ENCODE peak calls at places on chromosomes 5 and 9, in seven cellular contexts. One of them, this sample, is unnamed.

GRCh38 chr5:43354774-43355173 is 41.6 kb upstream of the HMGCS1 start:
- DNase-seq in MM.1S: no peak
- DNase-seq in AG09319: no peak
- DNase-seq in CD4-positive, alpha-beta T cell: no peak
- DNase-seq in GM12878: no peak
- DNase-seq in glutamatergic neuron: no peak
- DNase-seq in RWPE1: no peak
- DNase-seq in this sample: no peak

GRCh38 chr5:11902304-11902703 is 1.9 kb downstream of the CTNND2 start:
- DNase-seq in MM.1S: no peak
- DNase-seq in AG09319: no peak
- DNase-seq in CD4-positive, alpha-beta T cell: no peak
- DNase-seq in GM12878: no peak
- DNase-seq in glutamatergic neuron: no peak
- DNase-seq in RWPE1: no peak
- DNase-seq in this sample: no peak

GRCh38 chr5:136064510-136064909 is 35.7 kb downstream of the TGFBI start:
- DNase-seq in MM.1S: no peak
- DNase-seq in AG09319: no peak
- DNase-seq in CD4-positive, alpha-beta T cell: no peak
- DNase-seq in GM12878: no peak
- DNase-seq in glutamatergic neuron: no peak
- DNase-seq in RWPE1: no peak
- DNase-seq in this sample: no peak

GRCh38 chr5:112492291-112492690 is 73.2 kb upstream of the EPB41L4A start:
- DNase-seq in MM.1S: peak; percentile 75
- DNase-seq in AG09319: no peak
- DNase-seq in CD4-positive, alpha-beta T cell: no peak
- DNase-seq in GM12878: peak; percentile 12
- DNase-seq in glutamatergic neuron: peak; percentile 68
- DNase-seq in RWPE1: peak; percentile 76
- DNase-seq in this sample: peak; percentile 40

GRCh38 chr5:140631063-140631462 is 1.9 kb downstream of the CD14 start:
- DNase-seq in MM.1S: no peak
- DNase-seq in AG09319: no peak
- DNase-seq in CD4-positive, alpha-beta T cell: no peak
- DNase-seq in GM12878: no peak
- DNase-seq in glutamatergic neuron: no peak
- DNase-seq in RWPE1: no peak
- DNase-seq in this sample: no peak

GRCh38 chr9:98074119-98074990 is 17.8 kb downstream of the NANS start:
- DNase-seq in MM.1S: peak; percentile 29
- DNase-seq in AG09319: no peak
- DNase-seq in CD4-positive, alpha-beta T cell: peak; percentile 48
- DNase-seq in GM12878: no peak
- DNase-seq in glutamatergic neuron: peak; percentile 85
- DNase-seq in RWPE1: peak; percentile 85
- DNase-seq in this sample: peak; percentile 77

GRCh38 chr5:96254980-96255681 is 177.9 kb downstream of the PCSK1 start:
- DNase-seq in MM.1S: no peak
- DNase-seq in AG09319: peak; percentile 91
- DNase-seq in CD4-positive, alpha-beta T cell: no peak
- DNase-seq in GM12878: no peak
- DNase-seq in glutamatergic neuron: no peak
- DNase-seq in RWPE1: peak; percentile 66
- DNase-seq in this sample: no peak

GRCh38 chr5:132446621-132447020 is 44.0 kb downstream of the IRF1 start:
- DNase-seq in MM.1S: no peak
- DNase-seq in AG09319: peak; percentile 76
- DNase-seq in CD4-positive, alpha-beta T cell: no peak
- DNase-seq in GM12878: no peak
- DNase-seq in glutamatergic neuron: no peak
- DNase-seq in RWPE1: no peak
- DNase-seq in this sample: no peak

GRCh38 chr5:151570058-151570457 is 21.1 kb downstream of the FAT2 start:
- DNase-seq in MM.1S: no peak
- DNase-seq in AG09319: no peak
- DNase-seq in CD4-positive, alpha-beta T cell: no peak
- DNase-seq in GM12878: no peak
- DNase-seq in glutamatergic neuron: no peak
- DNase-seq in RWPE1: peak; percentile 87
- DNase-seq in this sample: no peak

GRCh38 chr9:136978865-136979544 is 1.7 kb downstream of the PTGDS start:
- DNase-seq in MM.1S: no peak
- DNase-seq in AG09319: no peak
- DNase-seq in CD4-positive, alpha-beta T cell: no peak
- DNase-seq in GM12878: no peak
- DNase-seq in glutamatergic neuron: no peak
- DNase-seq in RWPE1: no peak
- DNase-seq in this sample: no peak

GRCh38 chr5:33398501-33398900 is 42.3 kb upstream of the TARS1 start:
- DNase-seq in MM.1S: no peak
- DNase-seq in AG09319: no peak
- DNase-seq in CD4-positive, alpha-beta T cell: no peak
- DNase-seq in GM12878: no peak
- DNase-seq in glutamatergic neuron: no peak
- DNase-seq in RWPE1: no peak
- DNase-seq in this sample: no peak

GRCh38 chr5:4295663-4296339 is 700.2 kb downstream of the IRX1 start:
- DNase-seq in MM.1S: no peak
- DNase-seq in AG09319: no peak
- DNase-seq in CD4-positive, alpha-beta T cell: no peak
- DNase-seq in GM12878: no peak
- DNase-seq in glutamatergic neuron: peak; percentile 63
- DNase-seq in RWPE1: no peak
- DNase-seq in this sample: no peak

GRCh38 chr9:127976498-127976897 is 4.3 kb downstream of the EEIG1 start:
- DNase-seq in MM.1S: no peak
- DNase-seq in AG09319: no peak
- DNase-seq in CD4-positive, alpha-beta T cell: peak; percentile 67
- DNase-seq in GM12878: no peak
- DNase-seq in glutamatergic neuron: no peak
- DNase-seq in RWPE1: no peak
- DNase-seq in this sample: no peak

GRCh38 chr5:139637438-139638089 is 10.6 kb upstream of the CXXC5 start:
- DNase-seq in MM.1S: peak; percentile 83
- DNase-seq in AG09319: no peak
- DNase-seq in CD4-positive, alpha-beta T cell: no peak
- DNase-seq in GM12878: no peak
- DNase-seq in glutamatergic neuron: peak; percentile 94
- DNase-seq in RWPE1: no peak
- DNase-seq in this sample: peak; percentile 88

GRCh38 chr5:1793301-1793740 is 6.3 kb downstream of the MRPL36 start:
- DNase-seq in MM.1S: peak; percentile 17
- DNase-seq in AG09319: no peak
- DNase-seq in CD4-positive, alpha-beta T cell: no peak
- DNase-seq in GM12878: no peak
- DNase-seq in glutamatergic neuron: no peak
- DNase-seq in RWPE1: no peak
- DNase-seq in this sample: no peak

GRCh38 chr5:176985516-176985915 is 21.1 kb downstream of the UIMC1 start:
- DNase-seq in MM.1S: peak; percentile 64
- DNase-seq in AG09319: no peak
- DNase-seq in CD4-positive, alpha-beta T cell: peak; percentile 38
- DNase-seq in GM12878: no peak
- DNase-seq in glutamatergic neuron: no peak
- DNase-seq in RWPE1: no peak
- DNase-seq in this sample: no peak

GRCh38 chr5:155126573-155126972 is 113.0 kb downstream of the KIF4B start:
- DNase-seq in MM.1S: no peak
- DNase-seq in AG09319: no peak
- DNase-seq in CD4-positive, alpha-beta T cell: no peak
- DNase-seq in GM12878: no peak
- DNase-seq in glutamatergic neuron: no peak
- DNase-seq in RWPE1: no peak
- DNase-seq in this sample: no peak

GRCh38 chr5:133890308-133890707 is 78.1 kb downstream of the C5orf15 start:
- DNase-seq in MM.1S: no peak
- DNase-seq in AG09319: no peak
- DNase-seq in CD4-positive, alpha-beta T cell: no peak
- DNase-seq in GM12878: no peak
- DNase-seq in glutamatergic neuron: no peak
- DNase-seq in RWPE1: no peak
- DNase-seq in this sample: no peak

DNA sequence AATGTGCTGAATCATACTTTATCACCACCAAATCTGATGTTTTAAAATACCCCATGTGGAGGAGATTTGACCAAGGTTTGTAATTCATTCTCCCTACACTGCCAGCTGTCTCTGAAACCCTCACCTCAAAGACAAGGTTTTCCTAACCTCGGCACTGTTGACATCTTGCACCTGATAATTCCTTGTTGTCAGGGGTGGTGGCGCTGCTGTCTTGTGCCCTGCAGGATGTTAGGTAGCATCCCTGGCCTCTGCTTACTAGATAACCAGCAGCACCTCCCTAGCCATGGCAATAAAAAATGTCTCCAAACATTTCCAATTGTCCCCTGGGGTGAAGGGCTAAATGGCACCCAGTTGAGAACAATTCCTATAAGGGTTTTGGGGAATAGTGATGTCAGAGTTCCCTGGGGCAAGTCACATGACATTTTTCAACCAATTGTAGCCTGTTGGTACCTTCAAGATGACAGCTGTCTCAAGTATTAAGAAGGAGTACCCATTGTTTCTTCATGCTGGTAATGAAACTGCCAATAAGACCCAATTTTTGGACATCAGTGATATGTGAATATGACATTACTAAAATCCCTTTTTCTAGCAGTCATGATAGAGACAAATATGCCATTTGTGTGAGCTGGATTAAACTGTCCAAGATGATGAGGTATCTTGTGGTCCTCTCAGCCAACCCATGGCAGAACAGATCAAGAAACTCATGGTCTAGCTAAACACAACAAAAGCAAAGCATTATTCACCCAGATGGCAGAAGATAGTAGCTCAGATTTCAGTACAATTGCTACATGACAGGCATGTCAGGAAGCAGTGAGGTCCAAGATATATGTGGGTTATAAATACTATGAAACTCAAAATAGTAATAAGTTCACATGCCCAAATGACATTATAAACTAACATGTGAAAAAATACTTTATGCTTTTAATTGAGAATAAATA is 160.7 kb upstream of the PLCXD3 start:
- DNase-seq in MM.1S: no peak
- DNase-seq in AG09319: no peak
- DNase-seq in CD4-positive, alpha-beta T cell: no peak
- DNase-seq in GM12878: no peak
- DNase-seq in glutamatergic neuron: no peak
- DNase-seq in RWPE1: no peak
- DNase-seq in this sample: no peak
- TF ChIP-seq CTCF in MM.1S: no peak
- TF ChIP-seq CTCF in AG09319: no peak
- TF ChIP-seq CTCF in CD4-positive, alpha-beta T cell: no peak
- TF ChIP-seq CTCF in GM12878: no peak
- TF ChIP-seq CTCF in glutamatergic neuron: no peak
- TF ChIP-seq CTCF in RWPE1: no peak
- TF ChIP-seq CTCF in this sample: no peak

GRCh38 chr5:76403963-76404693 is 1.0 kb downstream of the IQGAP2 start:
- DNase-seq in MM.1S: peak; percentile 75
- DNase-seq in AG09319: no peak
- DNase-seq in CD4-positive, alpha-beta T cell: peak; percentile 78
- DNase-seq in GM12878: peak; percentile 60
- DNase-seq in glutamatergic neuron: peak; percentile 20
- DNase-seq in RWPE1: no peak
- DNase-seq in this sample: peak; percentile 60
- TF ChIP-seq CTCF in MM.1S: no peak
- TF ChIP-seq CTCF in AG09319: no peak
- TF ChIP-seq CTCF in CD4-positive, alpha-beta T cell: no peak
- TF ChIP-seq CTCF in GM12878: no peak
- TF ChIP-seq CTCF in glutamatergic neuron: no peak
- TF ChIP-seq CTCF in RWPE1: no peak
- TF ChIP-seq CTCF in this sample: no peak

GRCh38 chr5:179267071-179267670 is 78.1 kb downstream of the ADAMTS2 start:
- DNase-seq in MM.1S: no peak
- DNase-seq in AG09319: no peak
- DNase-seq in CD4-positive, alpha-beta T cell: no peak
- DNase-seq in GM12878: no peak
- DNase-seq in glutamatergic neuron: peak; percentile 14
- DNase-seq in RWPE1: no peak
- DNase-seq in this sample: no peak
- TF ChIP-seq CTCF in MM.1S: no peak
- TF ChIP-seq CTCF in AG09319: peak; percentile 10
- TF ChIP-seq CTCF in CD4-positive, alpha-beta T cell: no peak
- TF ChIP-seq CTCF in GM12878: no peak
- TF ChIP-seq CTCF in glutamatergic neuron: no peak
- TF ChIP-seq CTCF in RWPE1: no peak
- TF ChIP-seq CTCF in this sample: no peak

GRCh38 chr5:171310816-171311697 is 2.0 kb downstream of the TLX3 start:
- DNase-seq in MM.1S: no peak
- DNase-seq in AG09319: no peak
- DNase-seq in CD4-positive, alpha-beta T cell: no peak
- DNase-seq in GM12878: no peak
- DNase-seq in glutamatergic neuron: peak; percentile 49
- DNase-seq in RWPE1: peak; percentile 55
- DNase-seq in this sample: peak; percentile 63

GRCh38 chr5:171310334-171310815 is 1.3 kb downstream of the TLX3 start:
- DNase-seq in MM.1S: no peak
- DNase-seq in AG09319: no peak
- DNase-seq in CD4-positive, alpha-beta T cell: no peak
- DNase-seq in GM12878: no peak
- DNase-seq in glutamatergic neuron: no peak
- DNase-seq in RWPE1: no peak
- DNase-seq in this sample: no peak

GRCh38 chr5:171309276-171309525 is 153 bp downstream of the TLX3 start:
- DNase-seq in MM.1S: no peak
- DNase-seq in AG09319: no peak
- DNase-seq in CD4-positive, alpha-beta T cell: no peak
- DNase-seq in GM12878: no peak
- DNase-seq in glutamatergic neuron: peak; percentile 75
- DNase-seq in RWPE1: no peak
- DNase-seq in this sample: no peak

GRCh38 chr5:171308453-171309275 is at the start of gene TLX3:
- DNase-seq in MM.1S: no peak
- DNase-seq in AG09319: no peak
- DNase-seq in CD4-positive, alpha-beta T cell: no peak
- DNase-seq in GM12878: no peak
- DNase-seq in glutamatergic neuron: peak; percentile 78
- DNase-seq in RWPE1: peak; percentile 75
- DNase-seq in this sample: no peak

DNA sequence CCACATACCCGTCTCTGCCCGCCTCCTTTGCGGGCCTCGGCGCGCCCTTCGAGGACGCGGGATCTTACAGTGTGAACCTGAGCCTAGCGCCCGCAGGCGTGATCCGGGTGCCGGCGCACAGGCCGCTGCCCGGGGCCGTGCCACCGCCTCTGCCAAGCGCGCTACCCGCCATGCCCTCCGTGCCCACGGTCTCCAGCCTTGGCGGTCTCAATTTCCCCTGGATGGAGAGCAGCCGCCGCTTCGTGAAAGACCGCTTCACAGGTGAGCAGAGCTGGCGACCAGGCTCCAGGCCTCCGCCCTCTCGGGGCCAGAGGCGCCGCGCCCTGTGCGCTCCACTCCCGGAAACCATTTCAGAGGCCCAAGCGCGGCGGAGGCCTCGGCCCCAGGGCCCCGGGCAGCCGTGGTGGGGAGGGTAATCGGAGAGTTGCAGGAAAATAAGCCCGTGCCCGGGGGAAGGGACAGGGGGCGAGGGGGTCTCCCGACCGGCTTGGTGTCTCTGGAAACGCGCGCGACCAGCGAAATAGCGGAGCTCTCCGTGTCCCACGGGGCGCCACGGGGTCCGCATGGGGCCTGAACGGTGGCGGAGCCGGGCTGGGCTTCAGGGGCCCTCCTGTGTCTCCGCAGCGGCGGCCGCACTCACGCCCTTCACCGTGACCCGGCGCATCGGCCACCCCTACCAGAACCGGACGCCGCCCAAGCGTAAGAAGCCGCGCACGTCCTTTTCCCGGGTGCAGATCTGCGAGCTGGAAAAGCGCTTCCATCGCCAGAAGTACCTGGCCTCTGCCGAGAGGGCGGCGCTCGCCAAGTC is 682 bp downstream of the TLX3 start:
- DNase-seq in MM.1S: no peak
- DNase-seq in AG09319: no peak
- DNase-seq in CD4-positive, alpha-beta T cell: no peak
- DNase-seq in GM12878: no peak
- DNase-seq in glutamatergic neuron: peak; percentile 79
- DNase-seq in RWPE1: peak; percentile 41
- DNase-seq in this sample: no peak
- TF ChIP-seq CTCF in MM.1S: no peak
- TF ChIP-seq CTCF in AG09319: peak; percentile 7
- TF ChIP-seq CTCF in CD4-positive, alpha-beta T cell: no peak
- TF ChIP-seq CTCF in GM12878: no peak
- TF ChIP-seq CTCF in glutamatergic neuron: peak; percentile 79
- TF ChIP-seq CTCF in RWPE1: no peak
- TF ChIP-seq CTCF in this sample: no peak